ENCODE peak calls at places on chromosome 9, in four cellular contexts. E is fibroblast of villous mesenchyme, B is fibroblast of lung, K is COR-L47. X is an unnamed sample.

GRCh38 chr9:37026085-37026935 is 7.8 kb downstream of the PAX5 start:
- DNase-seq in E (no peak), B (no peak), K (peak; percentile 24), X (no peak)

GRCh38 chr9:6054280-6055099 is 39.1 kb upstream of the RANBP6 start:
- DNase-seq in E (peak; percentile 76), B (peak; percentile 56), K (peak; percentile 71), X (peak; percentile 88)

GRCh38 chr9:108053555-108054061 is 564.0 kb upstream of the KLF4 start:
- DNase-seq in E (peak; percentile 97), B (peak; percentile 87), K (no peak), X (peak; percentile 92)

GRCh38 chr9:89455356-89455824 is 42.5 kb downstream of the SEMA4D start:
- DNase-seq in E (no peak), B (no peak), K (no peak), X (no peak)

GRCh38 chr9:105431413-105432246 is 16.2 kb upstream of the FSD1L start:
- DNase-seq in E (no peak), B (no peak), K (no peak), X (no peak)

GRCh38 chr9:128792134-128792533 is 5.1 kb downstream of the TBC1D13 start:
- DNase-seq in E (no peak), B (no peak), K (no peak), X (no peak)

GRCh38 chr9:99666571-99666970 is 155.1 kb upstream of the NR4A3 start:
- DNase-seq in E (no peak), B (no peak), K (peak; percentile 1), X (no peak)

GRCh38 chr9:110604101-110604710 is 24.7 kb upstream of the SVEP1 start:
- DNase-seq in E (peak; percentile 88), B (no peak), K (no peak), X (peak; percentile 69)

GRCh38 chr9:7452378-7452777 is 347.2 kb downstream of the DMAC1 start:
- DNase-seq in E (peak; percentile 59), B (peak; percentile 50), K (no peak), X (no peak)

GRCh38 chr9:131203438-131204219 is 72.7 kb downstream of the FAM78A start:
- DNase-seq in E (no peak), B (no peak), K (no peak), X (no peak)

GRCh38 chr9:115883467-115884329 is 269.9 kb upstream of the PAPPA start:
- DNase-seq in E (peak; percentile 74), B (peak; percentile 34), K (peak; percentile 47), X (peak; percentile 77)

GRCh38 chr9:4260661-4261060 is 39.2 kb downstream of the GLIS3 start:
- DNase-seq in E (no peak), B (no peak), K (no peak), X (no peak)

GRCh38 chr9:109466623-109467590 is 31.2 kb downstream of the PTPN3 start:
- DNase-seq in E (no peak), B (peak; percentile 44), K (no peak), X (peak; percentile 46)

GRCh38 chr9:99948896-99949295 is 42.4 kb downstream of the STX17 start:
- DNase-seq in E (no peak), B (peak; percentile 17), K (peak; percentile 28), X (peak; percentile 69)

GRCh38 chr9:134049772-134050588 is 17.8 kb downstream of the BRD3 start:
- DNase-seq in E (no peak), B (no peak), K (no peak), X (no peak)

GRCh38 chr9:37946971-37947370 is 43.0 kb upstream of the SLC25A51 start:
- DNase-seq in E (no peak), B (no peak), K (no peak), X (no peak)

GRCh38 chr9:91580136-91580535 is 156.5 kb upstream of the NFIL3 start:
- DNase-seq in E (peak; percentile 5), B (peak; percentile 92), K (no peak), X (peak; percentile 40)

GRCh38 chr9:3261484-3261883 is 264.3 kb downstream of the RFX3 start:
- DNase-seq in E (no peak), B (no peak), K (no peak), X (peak; percentile 21)

GRCh38 chr9:79578891-79579290 is 7.1 kb downstream of the TLE4 start:
- DNase-seq in E (peak; percentile 22), B (no peak), K (no peak), X (no peak)

GRCh38 chr9:105319514-105319863 is 75.0 kb downstream of the SLC44A1 start:
- DNase-seq in E (no peak), B (no peak), K (no peak), X (no peak)

GRCh38 chr9:101536938-101537337 is 3.3 kb downstream of the RNF20 start:
- DNase-seq in E (peak; percentile 49), B (peak; percentile 27), K (no peak), X (peak; percentile 61)

GRCh38 chr9:105126233-105126632 is 118.2 kb upstream of the SLC44A1 start:
- DNase-seq in E (no peak), B (peak; percentile 20), K (no peak), X (no peak)

GRCh38 chr9:71552480-71552879 is 215.8 kb downstream of the CEMIP2 start:
- DNase-seq in E (no peak), B (no peak), K (peak; percentile 79), X (no peak)

GRCh38 chr9:5288591-5288990 is 15.9 kb downstream of the RLN2 start:
- DNase-seq in E (no peak), B (peak; percentile 32), K (no peak), X (peak; percentile 15)

GRCh38 chr9:83425240-83425639 is 113.0 kb downstream of the FRMD3 start:
- DNase-seq in E (no peak), B (no peak), K (no peak), X (no peak)

GRCh38 chr9:90344013-90344412 is 298.6 kb downstream of the DIRAS2 start:
- DNase-seq in E (no peak), B (peak; percentile 34), K (no peak), X (peak; percentile 84)

GRCh38 chr9:131709741-131710499 is 30.0 kb downstream of the RAPGEF1 start:
- DNase-seq in E (peak; percentile 43), B (peak; percentile 69), K (no peak), X (peak; percentile 51)

X was measured in fibroblast of pulmonary artery.